ENCODE peak calls at places on chromosomes 3 and 15, in four cellular contexts. One of them, this sample, is unnamed.

GRCh38 chr15:33132722-33133345 is 61.7 kb downstream of the FMN1 start:
- DNase-seq in A549: peak; percentile 65
- DNase-seq in endothelial cell of umbilical vein: peak; percentile 68
- DNase-seq in PC-3: peak; percentile 85
- DNase-seq in this sample: peak; percentile 76

GRCh38 chr3:16897254-16897926 is 12.6 kb downstream of the PLCL2 start:
- DNase-seq in endothelial cell of umbilical vein: no peak
- DNase-seq in PC-3: peak; percentile 94
- DNase-seq in A549: no peak
- DNase-seq in this sample: no peak

GRCh38 chr3:133991637-133992036 is 38.1 kb downstream of the SLCO2A1 start:
- DNase-seq in endothelial cell of umbilical vein: peak; percentile 27
- DNase-seq in PC-3: peak; percentile 47
- DNase-seq in A549: no peak
- DNase-seq in this sample: no peak

GRCh38 chr3:94694894-94695293 is 632.0 kb downstream of the NSUN3 start:
- DNase-seq in endothelial cell of umbilical vein: no peak
- DNase-seq in A549: no peak
- DNase-seq in PC-3: no peak
- DNase-seq in this sample: no peak

GRCh38 chr3:115087512-115087911 is 59.6 kb downstream of the ZBTB20 start:
- DNase-seq in endothelial cell of umbilical vein: no peak
- DNase-seq in PC-3: no peak
- DNase-seq in A549: no peak
- DNase-seq in this sample: no peak

GRCh38 chr3:174863488-174863887 is 4.4 kb downstream of the NAALADL2 start:
- DNase-seq in PC-3: peak; percentile 97
- DNase-seq in endothelial cell of umbilical vein: no peak
- DNase-seq in A549: no peak
- DNase-seq in this sample: peak; percentile 90

GRCh38 chr15:101046826-101047225 is 127.7 kb downstream of the LRRK1 start:
- DNase-seq in A549: no peak
- DNase-seq in endothelial cell of umbilical vein: no peak
- DNase-seq in PC-3: no peak
- DNase-seq in this sample: no peak

GRCh38 chr3:184260571-184261269 is 633 bp downstream of the CAMK2N2 start:
- DNase-seq in endothelial cell of umbilical vein: no peak
- DNase-seq in PC-3: no peak
- DNase-seq in A549: no peak
- DNase-seq in this sample: no peak

GRCh38 chr15:95432878-95433405 is 897.6 kb upstream of the NR2F2 start:
- DNase-seq in A549: no peak
- DNase-seq in PC-3: no peak
- DNase-seq in endothelial cell of umbilical vein: no peak
- DNase-seq in this sample: no peak

GRCh38 chr3:33636125-33636855 is 81.8 kb downstream of the CLASP2 start:
- DNase-seq in A549: peak; percentile 19
- DNase-seq in PC-3: peak; percentile 76
- DNase-seq in endothelial cell of umbilical vein: peak; percentile 70
- DNase-seq in this sample: no peak

GRCh38 chr3:173473237-173473636 is 75.7 kb downstream of the NLGN1 start:
- DNase-seq in A549: no peak
- DNase-seq in endothelial cell of umbilical vein: no peak
- DNase-seq in PC-3: no peak
- DNase-seq in this sample: no peak

GRCh38 chr15:60523056-60523455 is 44.1 kb upstream of the ICE2 start:
- DNase-seq in endothelial cell of umbilical vein: peak; percentile 52
- DNase-seq in A549: no peak
- DNase-seq in PC-3: peak; percentile 85
- DNase-seq in this sample: peak; percentile 80

GRCh38 chr3:89262561-89262960 is 155.1 kb downstream of the EPHA3 start:
- DNase-seq in endothelial cell of umbilical vein: no peak
- DNase-seq in A549: no peak
- DNase-seq in PC-3: no peak
- DNase-seq in this sample: no peak

GRCh38 chr15:94026458-94026967 is 204.8 kb upstream of the MCTP2 start:
- DNase-seq in A549: no peak
- DNase-seq in endothelial cell of umbilical vein: peak; percentile 53
- DNase-seq in PC-3: peak; percentile 65
- DNase-seq in this sample: no peak

GRCh38 chr3:179768080-179768479 is 115.2 kb downstream of the USP13 start:
- DNase-seq in A549: peak; percentile 14
- DNase-seq in endothelial cell of umbilical vein: peak; percentile 43
- DNase-seq in PC-3: peak; percentile 90
- DNase-seq in this sample: no peak
- H3K27ac ChIP-seq in A549: no peak overlapping the region
- H3K27ac ChIP-seq in endothelial cell of umbilical vein: no peak overlapping the region
- H3K27ac ChIP-seq in PC-3: no peak overlapping the region
- H3K27ac ChIP-seq in this sample: no peak overlapping the region

DNA sequence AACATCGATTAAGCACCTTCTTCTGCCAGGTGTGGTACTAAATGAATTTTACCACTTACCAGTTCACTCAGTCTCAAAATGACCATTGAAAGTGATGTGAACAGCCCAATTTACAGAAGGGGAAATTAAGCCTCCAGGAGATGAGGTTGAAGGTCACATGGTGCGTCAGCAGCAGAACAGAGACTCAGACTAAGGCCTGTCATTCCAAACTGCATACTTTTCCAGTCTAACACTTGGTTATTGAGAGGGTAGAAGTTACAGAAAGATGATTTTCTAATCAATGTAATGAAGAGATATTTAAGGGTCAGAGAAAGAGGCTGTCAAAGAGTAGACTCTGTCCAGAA is 68.4 kb downstream of the TTC23 start:
- DNase-seq in A549: no peak
- DNase-seq in PC-3: no peak
- DNase-seq in endothelial cell of umbilical vein: no peak
- DNase-seq in this sample: no peak
- H3K27ac ChIP-seq in A549: no peak overlapping the region
- H3K27ac ChIP-seq in PC-3: no peak overlapping the region
- H3K27ac ChIP-seq in endothelial cell of umbilical vein: no peak overlapping the region
- H3K27ac ChIP-seq in this sample: no peak overlapping the region

DNA sequence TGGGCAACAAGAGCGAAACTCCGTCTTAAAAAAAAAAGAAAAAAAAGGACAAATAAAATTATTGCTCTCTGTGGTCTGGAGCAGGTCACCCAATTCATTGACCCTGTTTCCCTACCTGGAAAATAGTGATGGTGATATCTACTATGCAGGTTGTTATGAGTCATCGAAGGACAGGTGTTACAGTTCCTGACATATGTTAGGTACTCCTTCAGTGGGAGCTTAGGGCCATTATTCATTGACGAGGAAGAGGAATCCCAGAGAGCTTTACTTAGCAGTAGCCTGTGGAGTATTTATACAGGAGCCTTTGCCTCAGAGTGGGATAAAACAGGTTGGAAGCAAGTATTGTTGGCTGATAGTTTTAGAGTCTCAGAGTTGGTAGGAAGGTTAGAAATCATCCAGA is 74.5 kb downstream of the SLC7A14 start:
- DNase-seq in PC-3: no peak
- DNase-seq in endothelial cell of umbilical vein: no peak
- DNase-seq in A549: no peak
- DNase-seq in this sample: no peak
- H3K27ac ChIP-seq in PC-3: no peak overlapping the region
- H3K27ac ChIP-seq in endothelial cell of umbilical vein: no peak overlapping the region
- H3K27ac ChIP-seq in A549: no peak overlapping the region
- H3K27ac ChIP-seq in this sample: no peak overlapping the region

GRCh38 chr3:171982829-171983228 is 56.5 kb upstream of the FNDC3B start:
- DNase-seq in A549: no peak
- DNase-seq in PC-3: peak; percentile 66
- DNase-seq in endothelial cell of umbilical vein: no peak
- DNase-seq in this sample: no peak

GRCh38 chr3:171986755-171987535 is 52.4 kb upstream of the FNDC3B start:
- DNase-seq in endothelial cell of umbilical vein: no peak
- DNase-seq in A549: no peak
- DNase-seq in PC-3: no peak
- DNase-seq in this sample: no peak

GRCh38 chr3:171981271-171981605 is 58.1 kb upstream of the FNDC3B start:
- DNase-seq in PC-3: no peak
- DNase-seq in A549: no peak
- DNase-seq in endothelial cell of umbilical vein: no peak
- DNase-seq in this sample: no peak

GRCh38 chr3:171986208-171986607 is 53.2 kb upstream of the FNDC3B start:
- DNase-seq in PC-3: peak; percentile 6
- DNase-seq in endothelial cell of umbilical vein: no peak
- DNase-seq in A549: no peak
- DNase-seq in this sample: no peak

DNA sequence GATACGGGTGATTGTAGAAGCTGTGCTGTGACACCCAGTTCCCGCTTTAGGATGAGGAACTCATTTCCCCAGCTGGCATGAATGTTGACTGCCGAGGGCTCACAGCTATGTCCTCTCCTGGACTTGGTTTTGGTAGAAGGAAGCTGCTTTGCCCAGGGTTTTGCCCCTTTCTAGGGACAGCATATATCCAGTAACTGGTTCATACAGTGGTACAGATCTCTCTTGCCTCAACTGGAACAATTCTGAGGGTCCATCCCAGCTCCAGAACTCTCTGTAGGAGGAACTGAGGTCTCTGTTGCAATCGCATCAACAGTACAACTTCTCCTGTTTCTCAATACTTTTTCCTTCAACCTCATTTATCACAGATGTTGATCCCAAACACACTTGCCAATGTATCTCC is 54.5 kb upstream of the FNDC3B start:
- DNase-seq in A549: no peak
- DNase-seq in endothelial cell of umbilical vein: no peak
- DNase-seq in PC-3: no peak
- DNase-seq in this sample: no peak
- H3K27ac ChIP-seq in A549: no peak overlapping the region
- H3K27ac ChIP-seq in endothelial cell of umbilical vein: no peak overlapping the region
- H3K27ac ChIP-seq in PC-3: no peak overlapping the region
- H3K27ac ChIP-seq in this sample: no peak overlapping the region